ENCODE peak calls at places on chromosome 4, in five cellular contexts. One of them, this sample, is unnamed.

GRCh38 chr4:171721937-171722336 is 91.3 kb upstream of the GALNTL6 start:
- DNase-seq in GM13976: no peak
- DNase-seq in GM03348: no peak
- DNase-seq in dermis blood vessel endothelial cell: no peak
- DNase-seq in T-cell: no peak
- DNase-seq in this sample: no peak

GRCh38 chr4:101050088-101050835 is 297.1 kb downstream of the PPP3CA start:
- DNase-seq in dermis blood vessel endothelial cell: no peak
- DNase-seq in GM03348: no peak
- DNase-seq in T-cell: no peak
- DNase-seq in GM13976: no peak
- DNase-seq in this sample: no peak

GRCh38 chr4:84596826-84597225 is 13.9 kb downstream of the CDS1 start:
- DNase-seq in GM13976: no peak
- DNase-seq in dermis blood vessel endothelial cell: no peak
- DNase-seq in GM03348: no peak
- DNase-seq in T-cell: no peak
- DNase-seq in this sample: no peak

GRCh38 chr4:150164055-150164454 is 85.8 kb downstream of the DCLK2 start:
- DNase-seq in GM13976: no peak
- DNase-seq in T-cell: no peak
- DNase-seq in dermis blood vessel endothelial cell: no peak
- DNase-seq in GM03348: peak
- DNase-seq in this sample: no peak

GRCh38 chr4:40033603-40034002 is 23.0 kb upstream of the N4BP2 start:
- DNase-seq in dermis blood vessel endothelial cell: no peak
- DNase-seq in GM03348: no peak
- DNase-seq in T-cell: no peak
- DNase-seq in GM13976: no peak
- DNase-seq in this sample: no peak

GRCh38 chr4:16078195-16078756 is 5.5 kb downstream of the PROM1 start:
- DNase-seq in dermis blood vessel endothelial cell: no peak
- DNase-seq in GM03348: no peak
- DNase-seq in T-cell: no peak
- DNase-seq in GM13976: no peak
- DNase-seq in this sample: no peak

GRCh38 chr4:7652906-7653305 is 218.2 kb upstream of the PSAPL1 start:
- DNase-seq in GM03348: no peak
- DNase-seq in GM13976: no peak
- DNase-seq in T-cell: no peak
- DNase-seq in dermis blood vessel endothelial cell: no peak
- DNase-seq in this sample: no peak

GRCh38 chr4:113065629-113066028 is 16.2 kb downstream of the ANK2 start:
- DNase-seq in dermis blood vessel endothelial cell: no peak
- DNase-seq in GM03348: no peak
- DNase-seq in T-cell: no peak
- DNase-seq in GM13976: no peak
- DNase-seq in this sample: no peak

GRCh38 chr4:75036046-75036445 is 103.1 kb downstream of the PARM1 start:
- DNase-seq in dermis blood vessel endothelial cell: no peak
- DNase-seq in GM13976: no peak
- DNase-seq in GM03348: no peak
- DNase-seq in T-cell: no peak
- DNase-seq in this sample: no peak

GRCh38 chr4:113901994-113902787 is 77.3 kb downstream of the ARSJ start:
- DNase-seq in GM13976: no peak
- DNase-seq in GM03348: no peak
- DNase-seq in T-cell: peak
- DNase-seq in dermis blood vessel endothelial cell: peak
- DNase-seq in this sample: no peak

GRCh38 chr4:148634476-148634875 is 192.3 kb upstream of the NR3C2 start:
- DNase-seq in T-cell: no peak
- DNase-seq in GM13976: no peak
- DNase-seq in GM03348: peak
- DNase-seq in dermis blood vessel endothelial cell: no peak
- DNase-seq in this sample: peak

GRCh38 chr4:164423819-164424218 is 330.1 kb upstream of the SMIM31 start:
- DNase-seq in GM03348: no peak
- DNase-seq in T-cell: no peak
- DNase-seq in GM13976: no peak
- DNase-seq in dermis blood vessel endothelial cell: no peak
- DNase-seq in this sample: no peak

GRCh38 chr4:74610491-74610890 is 165.6 kb downstream of the AREG start:
- DNase-seq in GM03348: no peak
- DNase-seq in T-cell: no peak
- DNase-seq in dermis blood vessel endothelial cell: no peak
- DNase-seq in GM13976: no peak
- DNase-seq in this sample: no peak

GRCh38 chr4:120769227-120769626 is 153.3 kb downstream of the PRDM5 start:
- DNase-seq in T-cell: no peak
- DNase-seq in GM13976: no peak
- DNase-seq in GM03348: peak
- DNase-seq in dermis blood vessel endothelial cell: no peak
- DNase-seq in this sample: peak

GRCh38 chr4:188596027-188596426 is 456.8 kb downstream of the TRIML1 start:
- DNase-seq in T-cell: no peak
- DNase-seq in GM03348: no peak
- DNase-seq in dermis blood vessel endothelial cell: no peak
- DNase-seq in GM13976: no peak
- DNase-seq in this sample: no peak

GRCh38 chr4:24871176-24871575 is 41.7 kb downstream of the CCDC149 start:
- DNase-seq in T-cell: no peak
- DNase-seq in GM03348: no peak
- DNase-seq in dermis blood vessel endothelial cell: no peak
- DNase-seq in GM13976: no peak
- DNase-seq in this sample: no peak

GRCh38 chr4:11790230-11790629 is 361.5 kb upstream of the HS3ST1 start:
- DNase-seq in dermis blood vessel endothelial cell: no peak
- DNase-seq in GM03348: no peak
- DNase-seq in T-cell: no peak
- DNase-seq in GM13976: no peak
- DNase-seq in this sample: no peak

GRCh38 chr4:3399277-3400194 is 42.2 kb upstream of the HGFAC start:
- DNase-seq in dermis blood vessel endothelial cell: peak
- DNase-seq in GM13976: no peak
- DNase-seq in T-cell: no peak
- DNase-seq in GM03348: no peak
- DNase-seq in this sample: no peak

GRCh38 chr4:74038161-74039064 is at the start of gene CXCL3:
- DNase-seq in GM13976: peak
- DNase-seq in dermis blood vessel endothelial cell: peak
- DNase-seq in GM03348: peak
- DNase-seq in T-cell: no peak
- DNase-seq in this sample: peak

GRCh38 chr4:7326693-7327340 is 107.9 kb downstream of the PSAPL1 start:
- DNase-seq in dermis blood vessel endothelial cell: peak
- DNase-seq in T-cell: no peak
- DNase-seq in GM03348: no peak
- DNase-seq in GM13976: no peak
- DNase-seq in this sample: no peak

GRCh38 chr4:146369446-146369845 is 152.3 kb downstream of the SLC10A7 start:
- DNase-seq in GM03348: no peak
- DNase-seq in dermis blood vessel endothelial cell: peak
- DNase-seq in GM13976: no peak
- DNase-seq in T-cell: no peak
- DNase-seq in this sample: no peak

This sample was measured in adipocyte.